ENCODE peak calls at places on chromosomes 3 and 15, in four cellular contexts. J, T, P and R are unnamed samples.

GRCh38 chr3:64022451-64023186 is 675 bp downstream of the PSMD6 start:
- DNase-seq in J (no peak), T (peak; percentile 70), P (no peak), R (no peak)

GRCh38 chr3:184498986-184499606 is 62.5 kb upstream of the EPHB3 start:
- DNase-seq in J (no peak), T (no peak), P (no peak), R (no peak)

GRCh38 chr3:10370429-10370828 is 49.5 kb upstream of the SEC13 start:
- DNase-seq in J (no peak), T (no peak), P (peak; percentile 87), R (no peak)

GRCh38 chr15:85531083-85531482 is 150.7 kb downstream of the AKAP13 start:
- DNase-seq in J (no peak), T (no peak), P (peak; percentile 80), R (no peak)

GRCh38 chr3:152159328-152159727 is 109.4 kb upstream of the MBNL1 start:
- DNase-seq in J (no peak), T (no peak), P (peak; percentile 94), R (no peak)

GRCh38 chr15:71296032-71296686 is 180.9 kb downstream of the THSD4 start:
- DNase-seq in J (peak; percentile 46), T (no peak), P (peak; percentile 96), R (no peak)

GRCh38 chr3:143349455-143349854 is 229.9 kb downstream of the CHST2 start:
- DNase-seq in J (no peak), T (no peak), P (no peak), R (no peak)

GRCh38 chr15:41693757-41694156 is 33.6 kb downstream of the MGA start:
- DNase-seq in J (no peak), T (no peak), P (no peak), R (no peak)

GRCh38 chr3:125150525-125151436 is 61.8 kb downstream of the SLC12A8 start:
- DNase-seq in J (no peak), T (peak; percentile 47), P (peak; percentile 27), R (no peak)

GRCh38 chr3:17645074-17645698 is 97.2 kb downstream of the TBC1D5 start:
- DNase-seq in J (peak; percentile 27), T (peak; percentile 18), P (peak; percentile 76), R (no peak)

GRCh38 chr15:85541744-85542143 is 161.3 kb downstream of the AKAP13 start:
- DNase-seq in J (no peak), T (no peak), P (peak; percentile 37), R (no peak)

GRCh38 chr3:46580675-46581074 is 14.6 kb upstream of the LRRC2 start:
- DNase-seq in J (no peak), T (no peak), P (no peak), R (no peak)

GRCh38 chr15:64775551-64776401 is at the start of gene RBPMS2:
- DNase-seq in J (no peak), T (peak; percentile 17), P (peak; percentile 2), R (peak; percentile 62)

GRCh38 chr3:17258823-17259436 is 374.2 kb downstream of the PLCL2 start:
- DNase-seq in J (no peak), T (no peak), P (peak; percentile 39), R (no peak)

GRCh38 chr3:99330924-99331532 is 307.4 kb upstream of the COL8A1 start:
- DNase-seq in J (no peak), T (no peak), P (peak; percentile 18), R (no peak)

GRCh38 chr3:81989274-81989673 is 227.8 kb upstream of the GBE1 start:
- DNase-seq in J (no peak), T (no peak), P (no peak), R (no peak)

GRCh38 chr3:126556637-126557414 is 1.9 kb downstream of the C3orf22 start:
- DNase-seq in J (peak; percentile 2), T (no peak), P (no peak), R (no peak)

GRCh38 chr3:93992211-93992610 is 12.3 kb downstream of the ARL13B start:
- DNase-seq in J (no peak), T (no peak), P (no peak), R (no peak)

GRCh38 chr15:90184119-90184785 is 16.9 kb upstream of the SEMA4B start:
- DNase-seq in J (peak; percentile 94), T (peak; percentile 90), P (no peak), R (peak; percentile 85)

GRCh38 chr3:178284180-178284579 is 252.1 kb upstream of the KCNMB2 start:
- DNase-seq in J (no peak), T (no peak), P (no peak), R (no peak)

GRCh38 chr15:57675481-57676181 is 30.9 kb upstream of the POLR2M start:
- DNase-seq in J (no peak), T (no peak), P (no peak), R (no peak)

GRCh38 chr3:185216587-185216918 is 37.3 kb downstream of the EHHADH start:
- DNase-seq in J (no peak), T (peak; percentile 28), P (no peak), R (no peak)

GRCh38 chr3:49929333-49930240 is at the start of gene MON1A:
- DNase-seq in J (peak; percentile 93), T (peak; percentile 96), P (peak; percentile 82), R (peak; percentile 98)
- TF ChIP-seq POLR2A in J (peak; percentile 41), T (peak; percentile 80), P (no peak), R (peak; percentile 77)

GRCh38 chr15:45690581-45691260 is 55.9 kb downstream of the SQOR start:
- DNase-seq in J (no peak), T (no peak), P (no peak), R (no peak)
- H3K27ac ChIP-seq in J (no peak overlapping the region), T (no peak overlapping the region), P (no peak overlapping the region), R (no peak overlapping the region)

GRCh38 chr3:105821433-105821832 is 47.4 kb downstream of the CBLB start:
- DNase-seq in J (no peak), T (no peak), P (no peak), R (peak; percentile 46)
- H3K4me1 ChIP-seq in J (no peaks in the 10 kb centered on the region), T (peaks cover 29% of the 10 kb centered on the region), P (peaks cover 15% of the 10 kb centered on the region), R (peaks cover 28% of the 10 kb centered on the region)

GRCh38 chr15:29687939-29688884 is 134.1 kb downstream of the TJP1 start:
- DNase-seq in J (no peak), T (no peak), P (no peak), R (no peak)
- TF ChIP-seq POLR2A in J (no peak), T (no peak), P (no peak), R (no peak)

GRCh38 chr3:109191431-109191830 is 54.9 kb downstream of the C3orf85 start:
- DNase-seq in J (no peak), T (no peak), P (no peak), R (no peak)

DNA sequence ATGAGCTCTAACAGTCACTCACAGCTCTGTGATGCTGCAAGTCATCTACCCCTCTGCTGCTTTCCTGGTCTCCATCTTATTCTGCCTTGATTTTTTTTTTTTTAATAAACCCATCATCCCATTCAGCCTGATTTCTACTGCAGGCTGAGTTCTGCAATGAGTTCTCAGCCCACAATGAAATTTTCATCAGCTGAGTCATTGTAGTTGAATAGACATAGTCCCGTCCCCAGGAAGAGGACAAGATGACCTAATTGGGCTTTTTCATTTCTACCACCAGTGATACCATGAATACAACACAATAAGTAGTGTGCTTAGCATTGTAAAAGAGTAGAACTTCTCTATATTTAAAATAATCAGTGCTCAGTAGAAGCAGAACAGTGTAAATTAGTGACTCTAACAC is 59.3 kb downstream of the C3orf85 start:
- DNase-seq in J (no peak), T (no peak), P (no peak), R (no peak)
- H3K27ac ChIP-seq in J (no peak overlapping the region), T (no peak overlapping the region), P (no peak overlapping the region), R (no peak overlapping the region)

GRCh38 chr15:31487811-31488436 is 161.3 kb downstream of the KLF13 start:
- DNase-seq in J (no peak), T (peak; percentile 40), P (peak; percentile 43), R (no peak)
- H3K4me1 ChIP-seq in J (peaks cover 8% of the 10 kb centered on the region), T (peaks cover 29% of the 10 kb centered on the region), P (peaks cover 2% of the 10 kb centered on the region), R (no peaks in the 10 kb centered on the region)

GRCh38 chr3:175260145-175260794 is 401.1 kb downstream of the NAALADL2 start:
- DNase-seq in J (no peak), T (no peak), P (peak; percentile 70), R (no peak)

GRCh38 chr3:175255698-175256097 is 396.6 kb downstream of the NAALADL2 start:
- DNase-seq in J (no peak), T (no peak), P (peak; percentile 92), R (no peak)

GRCh38 chr3:175258763-175259162 is 399.6 kb downstream of the NAALADL2 start:
- DNase-seq in J (no peak), T (no peak), P (peak; percentile 28), R (no peak)
- TF ChIP-seq POLR2A in J (no peak), T (no peak), P (no peak), R (no peak)